ENCODE peak calls at places on chromosomes 5 and 9, in four cellular contexts. Z, G, E and Y are unnamed samples.
A peak's percentile ranks its signal among the peaks of the same experiment; 100 is the strongest.

GRCh38 chr5:172769598-172770373 is 1.2 kb downstream of the DUSP1 start:
- DNase-seq in Z (no peak), G (no peak), E (no peak), Y (no peak)

GRCh38 chr5:171162165-171162564 is 146.9 kb upstream of the TLX3 start:
- DNase-seq in Z (no peak), G (no peak), E (no peak), Y (no peak)

GRCh38 chr5:116539222-116539621 is 35.4 kb downstream of the SEMA6A start:
- DNase-seq in Z (no peak), G (no peak), E (no peak), Y (no peak)

GRCh38 chr5:19352120-19352519 is 635.9 kb downstream of the CDH18 start:
- DNase-seq in Z (no peak), G (no peak), E (no peak), Y (no peak)

GRCh38 chr5:171484460-171484899 is 65.0 kb downstream of the FGF18 start:
- DNase-seq in Z (peak; percentile 5), G (peak; percentile 13), E (peak; percentile 38), Y (peak; percentile 49)

GRCh38 chr5:171269717-171270116 is 39.3 kb upstream of the TLX3 start:
- DNase-seq in Z (no peak), G (no peak), E (no peak), Y (no peak)

GRCh38 chr5:84248013-84248412 is 136.7 kb downstream of the EDIL3 start:
- DNase-seq in Z (no peak), G (no peak), E (no peak), Y (no peak)

GRCh38 chr5:9054821-9055589 is 490.9 kb downstream of the SEMA5A start:
- DNase-seq in Z (no peak), G (no peak), E (no peak), Y (no peak)

GRCh38 chr9:114050646-114051045 is 27.5 kb downstream of the AMBP start:
- DNase-seq in Z (no peak), G (no peak), E (no peak), Y (no peak)

GRCh38 chr9:136114606-136115005 is 4.1 kb downstream of the TMEM250 start:
- DNase-seq in Z (no peak), G (no peak), E (no peak), Y (no peak)

GRCh38 chr9:18351216-18351615 is 122.7 kb upstream of the ADAMTSL1 start:
- DNase-seq in Z (no peak), G (no peak), E (no peak), Y (no peak)

GRCh38 chr5:10797246-10797645 is 36.2 kb upstream of the DAP start:
- DNase-seq in Z (no peak), G (no peak), E (no peak), Y (no peak)

GRCh38 chr9:3473402-3473801 is 52.4 kb downstream of the RFX3 start:
- DNase-seq in Z (no peak), G (no peak), E (no peak), Y (no peak)

GRCh38 chr5:14849516-14850294 is 21.9 kb downstream of the ANKH start:
- DNase-seq in Z (no peak), G (no peak), E (no peak), Y (no peak)

GRCh38 chr5:91419571-91420537 is 36.7 kb upstream of the ARRDC3 start:
- DNase-seq in Z (peak; percentile 63), G (peak; percentile 56), E (peak; percentile 35), Y (peak; percentile 34)

GRCh38 chr5:177535125-177535524 is 18.4 kb upstream of the DDX41 start:
- DNase-seq in Z (no peak), G (no peak), E (no peak), Y (no peak)

GRCh38 chr5:143775258-143775657 is 36.7 kb upstream of the HMHB1 start:
- DNase-seq in Z (no peak), G (no peak), E (no peak), Y (no peak)

GRCh38 chr9:86021166-86021565 is 78.2 kb downstream of the GOLM1 start:
- DNase-seq in Z (no peak), G (no peak), E (no peak), Y (no peak)

GRCh38 chr5:156094001-156094400 is 233.0 kb upstream of the SGCD start:
- DNase-seq in Z (no peak), G (no peak), E (no peak), Y (no peak)